ENCODE peak calls at places on chromosomes 4 and X, in nine cellular contexts. One of them, this sample, is unnamed.

GRCh38 chr4:6121276-6121850 is 79.0 kb downstream of the JAKMIP1 start:
- DNase-seq in cardiac muscle cell: no peak
- DNase-seq in esophagus muscularis mucosa: no peak
- DNase-seq in caudate nucleus: no peak
- DNase-seq in aorta: no peak
- DNase-seq in SK-N-MC: no peak
- DNase-seq in left lung: no peak
- DNase-seq in substantia nigra: no peak
- DNase-seq in body of pancreas: no peak
- DNase-seq in this sample: no peak

GRCh38 chr4:17493629-17494028 is 18.3 kb downstream of the QDPR start:
- DNase-seq in caudate nucleus: no peak
- DNase-seq in esophagus muscularis mucosa: no peak
- DNase-seq in cardiac muscle cell: no peak
- DNase-seq in substantia nigra: no peak
- DNase-seq in aorta: no peak
- DNase-seq in SK-N-MC: no peak
- DNase-seq in body of pancreas: no peak
- DNase-seq in left lung: no peak
- DNase-seq in this sample: no peak

GRCh38 chrX:71619193-71619592 is 882 bp upstream of the CXCR3 start:
- DNase-seq in substantia nigra: no peak
- DNase-seq in SK-N-MC: no peak
- DNase-seq in caudate nucleus: peak
- DNase-seq in body of pancreas: no peak
- DNase-seq in esophagus muscularis mucosa: no peak
- DNase-seq in aorta: no peak
- DNase-seq in left lung: no peak
- DNase-seq in cardiac muscle cell: no peak
- DNase-seq in this sample: no peak

GRCh38 chr4:127686656-127687055 is 43.5 kb upstream of the SLC25A31 start:
- DNase-seq in left lung: no peak
- DNase-seq in aorta: no peak
- DNase-seq in caudate nucleus: no peak
- DNase-seq in substantia nigra: no peak
- DNase-seq in cardiac muscle cell: peak
- DNase-seq in esophagus muscularis mucosa: no peak
- DNase-seq in SK-N-MC: no peak
- DNase-seq in body of pancreas: no peak
- DNase-seq in this sample: no peak

GRCh38 chr4:2570551-2571222 is 34.2 kb downstream of the FAM193A start:
- DNase-seq in caudate nucleus: no peak
- DNase-seq in substantia nigra: no peak
- DNase-seq in SK-N-MC: no peak
- DNase-seq in aorta: no peak
- DNase-seq in cardiac muscle cell: no peak
- DNase-seq in left lung: no peak
- DNase-seq in esophagus muscularis mucosa: no peak
- DNase-seq in body of pancreas: no peak
- DNase-seq in this sample: no peak

GRCh38 chr4:76801621-76802545 is 96.1 kb downstream of the SOWAHB start:
- DNase-seq in cardiac muscle cell: peak
- DNase-seq in SK-N-MC: no peak
- DNase-seq in aorta: peak
- DNase-seq in caudate nucleus: no peak
- DNase-seq in esophagus muscularis mucosa: no peak
- DNase-seq in left lung: no peak
- DNase-seq in substantia nigra: no peak
- DNase-seq in body of pancreas: no peak
- DNase-seq in this sample: no peak

GRCh38 chrX:42748067-42748850 is 29.7 kb downstream of the PPP1R2C start:
- DNase-seq in left lung: no peak
- DNase-seq in substantia nigra: no peak
- DNase-seq in caudate nucleus: no peak
- DNase-seq in cardiac muscle cell: peak
- DNase-seq in SK-N-MC: no peak
- DNase-seq in aorta: no peak
- DNase-seq in esophagus muscularis mucosa: no peak
- DNase-seq in body of pancreas: no peak
- DNase-seq in this sample: no peak

GRCh38 chrX:79081895-79082512 is 62.5 kb upstream of the GPR174 start:
- DNase-seq in SK-N-MC: peak
- DNase-seq in caudate nucleus: no peak
- DNase-seq in aorta: no peak
- DNase-seq in body of pancreas: peak
- DNase-seq in cardiac muscle cell: peak
- DNase-seq in esophagus muscularis mucosa: no peak
- DNase-seq in left lung: no peak
- DNase-seq in substantia nigra: no peak
- DNase-seq in this sample: no peak

GRCh38 chrX:68710870-68711576 is 63.6 kb downstream of the STARD8 start:
- DNase-seq in cardiac muscle cell: peak
- DNase-seq in SK-N-MC: no peak
- DNase-seq in caudate nucleus: no peak
- DNase-seq in esophagus muscularis mucosa: no peak
- DNase-seq in body of pancreas: peak
- DNase-seq in aorta: no peak
- DNase-seq in substantia nigra: no peak
- DNase-seq in left lung: no peak
- DNase-seq in this sample: peak

GRCh38 chrX:323721-324628 is 5.4 kb upstream of the GTPBP6 start:
- DNase-seq in cardiac muscle cell: peak
- DNase-seq in body of pancreas: no peak
- DNase-seq in left lung: peak
- DNase-seq in SK-N-MC: no peak
- DNase-seq in substantia nigra: no peak
- DNase-seq in aorta: peak
- DNase-seq in esophagus muscularis mucosa: no peak
- DNase-seq in caudate nucleus: no peak
- DNase-seq in this sample: peak

GRCh38 chr4:117068120-117068519 is 17.3 kb downstream of the TRAM1L1 start:
- DNase-seq in aorta: no peak
- DNase-seq in caudate nucleus: no peak
- DNase-seq in cardiac muscle cell: no peak
- DNase-seq in substantia nigra: no peak
- DNase-seq in SK-N-MC: no peak
- DNase-seq in esophagus muscularis mucosa: no peak
- DNase-seq in left lung: no peak
- DNase-seq in body of pancreas: no peak
- DNase-seq in this sample: no peak

GRCh38 chr4:94140998-94141397 is 66.7 kb upstream of the SMARCAD1 start:
- DNase-seq in esophagus muscularis mucosa: no peak
- DNase-seq in substantia nigra: no peak
- DNase-seq in cardiac muscle cell: no peak
- DNase-seq in body of pancreas: no peak
- DNase-seq in left lung: no peak
- DNase-seq in caudate nucleus: no peak
- DNase-seq in aorta: no peak
- DNase-seq in SK-N-MC: no peak
- DNase-seq in this sample: no peak

GRCh38 chr4:78766026-78766425 is 10.1 kb upstream of the BMP2K start:
- DNase-seq in left lung: no peak
- DNase-seq in caudate nucleus: no peak
- DNase-seq in SK-N-MC: no peak
- DNase-seq in cardiac muscle cell: peak
- DNase-seq in esophagus muscularis mucosa: no peak
- DNase-seq in substantia nigra: no peak
- DNase-seq in aorta: no peak
- DNase-seq in body of pancreas: no peak
- DNase-seq in this sample: no peak

GRCh38 chr4:25953740-25954139 is 39.7 kb downstream of the SMIM20 start:
- DNase-seq in esophagus muscularis mucosa: no peak
- DNase-seq in substantia nigra: no peak
- DNase-seq in cardiac muscle cell: peak
- DNase-seq in caudate nucleus: no peak
- DNase-seq in aorta: no peak
- DNase-seq in SK-N-MC: no peak
- DNase-seq in left lung: no peak
- DNase-seq in body of pancreas: no peak
- DNase-seq in this sample: peak

GRCh38 chrX:55839480-55839879 is 121.9 kb downstream of the RRAGB start:
- DNase-seq in caudate nucleus: no peak
- DNase-seq in aorta: no peak
- DNase-seq in substantia nigra: no peak
- DNase-seq in esophagus muscularis mucosa: no peak
- DNase-seq in SK-N-MC: no peak
- DNase-seq in body of pancreas: no peak
- DNase-seq in left lung: no peak
- DNase-seq in cardiac muscle cell: no peak
- DNase-seq in this sample: no peak

GRCh38 chr4:142581891-142582290 is 264.2 kb downstream of the INPP4B start:
- DNase-seq in aorta: no peak
- DNase-seq in caudate nucleus: no peak
- DNase-seq in cardiac muscle cell: no peak
- DNase-seq in left lung: no peak
- DNase-seq in SK-N-MC: no peak
- DNase-seq in substantia nigra: no peak
- DNase-seq in body of pancreas: no peak
- DNase-seq in esophagus muscularis mucosa: no peak
- DNase-seq in this sample: no peak
- H3K27ac ChIP-seq in aorta: no peak
- H3K27ac ChIP-seq in caudate nucleus: peak
- H3K27ac ChIP-seq in cardiac muscle cell: no peak
- H3K27ac ChIP-seq in left lung: no peak
- H3K27ac ChIP-seq in SK-N-MC: no peak
- H3K27ac ChIP-seq in substantia nigra: no peak
- H3K27ac ChIP-seq in body of pancreas: no peak
- H3K27ac ChIP-seq in esophagus muscularis mucosa: no peak
- H3K27ac ChIP-seq in this sample: no peak

GRCh38 chrX:66751136-66751782 is 112.4 kb upstream of the EDA2R start:
- DNase-seq in substantia nigra: no peak
- DNase-seq in left lung: no peak
- DNase-seq in body of pancreas: no peak
- DNase-seq in cardiac muscle cell: no peak
- DNase-seq in caudate nucleus: no peak
- DNase-seq in aorta: no peak
- DNase-seq in esophagus muscularis mucosa: no peak
- DNase-seq in SK-N-MC: no peak
- DNase-seq in this sample: no peak

GRCh38 chrX:66760648-66761047 is 121.8 kb upstream of the EDA2R start:
- DNase-seq in cardiac muscle cell: no peak
- DNase-seq in body of pancreas: no peak
- DNase-seq in caudate nucleus: no peak
- DNase-seq in substantia nigra: no peak
- DNase-seq in SK-N-MC: peak
- DNase-seq in left lung: no peak
- DNase-seq in esophagus muscularis mucosa: no peak
- DNase-seq in aorta: no peak
- DNase-seq in this sample: no peak

DNA sequence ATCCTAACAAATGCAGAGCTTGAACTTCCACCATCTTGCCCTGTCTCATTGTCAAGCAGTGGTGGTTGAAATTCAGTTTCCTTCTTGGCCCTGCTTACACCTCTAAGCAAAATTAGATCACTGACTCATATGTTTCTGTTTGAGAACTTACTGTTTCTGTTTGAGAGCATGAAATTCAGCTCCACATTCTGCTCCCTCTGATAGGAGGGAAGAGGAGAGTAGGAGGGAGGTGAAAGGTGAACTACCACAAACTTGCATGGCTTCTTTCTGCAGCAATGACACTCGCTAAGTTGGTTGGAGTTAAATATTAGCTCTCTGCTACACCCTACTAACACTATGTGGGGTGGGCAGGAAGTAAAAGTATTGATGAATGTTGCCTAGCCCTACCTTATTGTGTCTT is 117.8 kb upstream of the EDA2R start:
- DNase-seq in left lung: no peak
- DNase-seq in cardiac muscle cell: no peak
- DNase-seq in body of pancreas: no peak
- DNase-seq in esophagus muscularis mucosa: no peak
- DNase-seq in aorta: no peak
- DNase-seq in substantia nigra: no peak
- DNase-seq in SK-N-MC: no peak
- DNase-seq in caudate nucleus: no peak
- DNase-seq in this sample: no peak
- H3K27ac ChIP-seq in left lung: no peak
- H3K27ac ChIP-seq in cardiac muscle cell: no peak
- H3K27ac ChIP-seq in body of pancreas: no peak
- H3K27ac ChIP-seq in esophagus muscularis mucosa: no peak
- H3K27ac ChIP-seq in aorta: no peak
- H3K27ac ChIP-seq in substantia nigra: no peak
- H3K27ac ChIP-seq in SK-N-MC: no peak
- H3K27ac ChIP-seq in caudate nucleus: no peak
- H3K27ac ChIP-seq in this sample: no peak

DNA sequence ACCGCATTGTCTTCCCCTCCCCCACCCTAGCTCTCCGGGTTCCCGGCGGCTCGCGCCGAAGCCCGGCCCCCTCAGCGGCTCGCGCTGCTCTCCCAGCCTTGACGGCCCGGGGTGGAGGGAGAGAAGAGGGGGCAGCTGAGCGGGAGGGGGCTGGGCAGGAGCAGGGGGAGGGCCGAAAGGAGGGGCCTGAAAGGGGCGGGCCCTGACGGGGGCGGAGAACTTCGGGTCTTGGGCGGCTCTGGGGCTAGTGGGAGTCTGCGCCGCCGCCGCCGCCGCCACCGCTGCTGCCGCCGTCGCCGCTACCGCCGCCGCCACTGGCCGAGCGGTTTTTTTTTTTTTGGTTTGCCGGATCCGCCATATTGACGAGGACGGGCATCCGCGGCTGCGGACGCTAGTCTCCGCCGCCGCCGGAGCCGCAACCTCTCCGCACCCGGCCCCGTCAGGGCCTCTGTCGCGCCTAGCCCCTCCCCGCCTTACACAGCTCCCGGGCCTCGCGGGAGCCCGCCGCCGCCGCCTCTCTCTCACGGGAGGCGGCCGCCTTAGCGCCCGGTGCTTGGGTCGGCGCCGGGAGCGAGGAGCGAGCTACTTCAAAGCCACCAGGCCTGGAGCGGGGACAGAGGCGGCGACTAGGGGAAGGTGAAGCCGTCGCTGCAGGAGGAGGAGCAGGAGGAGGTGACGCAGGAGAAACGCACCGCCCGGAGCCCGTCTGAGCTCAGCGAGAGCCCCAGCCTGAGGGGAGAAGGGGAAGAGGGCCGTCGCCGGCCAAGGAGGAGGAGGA is at the start of gene USP9X:
- DNase-seq in aorta: peak
- DNase-seq in left lung: peak
- DNase-seq in body of pancreas: peak
- DNase-seq in cardiac muscle cell: peak
- DNase-seq in SK-N-MC: peak
- DNase-seq in caudate nucleus: peak
- DNase-seq in substantia nigra: peak
- DNase-seq in esophagus muscularis mucosa: peak
- DNase-seq in this sample: peak
- H3K27ac ChIP-seq in aorta: peak
- H3K27ac ChIP-seq in left lung: peak
- H3K27ac ChIP-seq in body of pancreas: peak
- H3K27ac ChIP-seq in cardiac muscle cell: peak
- H3K27ac ChIP-seq in SK-N-MC: peak
- H3K27ac ChIP-seq in caudate nucleus: peak
- H3K27ac ChIP-seq in substantia nigra: peak
- H3K27ac ChIP-seq in esophagus muscularis mucosa: peak
- H3K27ac ChIP-seq in this sample: peak

DNA sequence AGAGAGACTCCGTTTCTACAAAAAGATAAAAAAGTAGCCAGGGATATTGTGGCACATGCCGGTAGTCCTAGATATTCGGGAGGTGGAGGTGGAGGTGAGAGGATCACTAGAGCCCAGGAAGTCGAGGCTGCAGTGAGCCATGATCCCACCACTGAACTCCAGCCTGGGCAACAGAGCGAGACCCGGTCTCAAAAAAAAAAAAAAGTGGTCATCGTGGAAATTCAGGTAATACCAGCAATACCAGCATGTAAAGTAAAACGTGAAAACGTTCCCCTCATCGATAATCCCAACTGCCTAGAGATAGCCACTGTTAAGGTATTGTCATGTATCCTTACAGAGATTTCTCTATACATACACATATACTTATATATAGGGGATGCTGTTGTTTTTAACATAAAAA is 1.5 kb downstream of the MAGT1 start:
- DNase-seq in substantia nigra: no peak
- DNase-seq in cardiac muscle cell: no peak
- DNase-seq in SK-N-MC: no peak
- DNase-seq in caudate nucleus: no peak
- DNase-seq in left lung: no peak
- DNase-seq in aorta: no peak
- DNase-seq in body of pancreas: no peak
- DNase-seq in esophagus muscularis mucosa: no peak
- DNase-seq in this sample: no peak
- H3K27ac ChIP-seq in substantia nigra: no peak
- H3K27ac ChIP-seq in cardiac muscle cell: no peak
- H3K27ac ChIP-seq in SK-N-MC: no peak
- H3K27ac ChIP-seq in caudate nucleus: no peak
- H3K27ac ChIP-seq in left lung: no peak
- H3K27ac ChIP-seq in aorta: no peak
- H3K27ac ChIP-seq in body of pancreas: no peak
- H3K27ac ChIP-seq in esophagus muscularis mucosa: no peak
- H3K27ac ChIP-seq in this sample: no peak